ENCODE peak calls at places on chromosomes 2 and 18, in seven cellular contexts. P is dorsolateral prefrontal cortex, L is IMR-90, R is fibroblast of lung, H is psoas muscle, I is astrocyte, G is HCT116. K is an unnamed sample. For H3K27me3, the result is how much of the 10 kb centered on the place peaks cover.

GRCh38 chr2:200373973-200374416 is 67.5 kb downstream of the SPATS2L start:
- DNase-seq in I (no peak), H (no peak), L (no peak), P (no peak), G (no peak), R (no peak), K (no peak)

GRCh38 chr2:170401187-170401586 is 223.2 kb downstream of the MYO3B start:
- DNase-seq in L (no peak), R (no peak), I (no peak), G (no peak), H (no peak), P (no peak), K (no peak)

GRCh38 chr2:84846041-84846663 is 34.7 kb downstream of the TRABD2A start:
- DNase-seq in I (peak), R (peak), H (no peak), P (no peak), L (peak), G (no peak), K (no peak)

GRCh38 chr2:29114841-29115609 is at the start of gene CLIP4:
- DNase-seq in L (peak), H (peak), R (peak), P (peak), I (peak), G (no peak), K (peak)

GRCh38 chr18:41613210-41613609 is 341.8 kb upstream of the PIK3C3 start:
- DNase-seq in I (no peak), R (no peak), L (no peak), G (no peak), H (no peak), P (no peak), K (no peak)

GRCh38 chr18:67549946-67550345 is 33.4 kb upstream of the DSEL start:
- DNase-seq in R (peak), I (no peak), G (no peak), P (no peak), L (peak), H (no peak), K (no peak)

GRCh38 chr18:79879566-79879965 is 71.9 kb downstream of the SLC66A2 start:
- DNase-seq in R (no peak), I (no peak), H (no peak), P (no peak), L (no peak), G (no peak), K (no peak)

GRCh38 chr2:227164745-227165350 is 424 bp downstream of the COL4A3 start:
- DNase-seq in P (no peak), L (no peak), I (no peak), G (no peak), R (no peak), H (peak), K (no peak)

GRCh38 chr2:235610696-235611257 is 116.9 kb downstream of the AGAP1 start:
- DNase-seq in P (no peak), R (no peak), H (no peak), L (no peak), G (no peak), I (no peak), K (no peak)

GRCh38 chr2:180203972-180204371 is 196.9 kb upstream of the CWC22 start:
- DNase-seq in R (peak), I (peak), P (no peak), G (no peak), H (peak), L (peak), K (peak)

GRCh38 chr18:46387426-46388131 is 269.4 kb downstream of the LOXHD1 start:
- DNase-seq in R (no peak), H (peak), G (no peak), L (no peak), P (no peak), I (no peak), K (peak)

GRCh38 chr18:12423820-12424219 is 16.1 kb downstream of the PRELID3A start:
- DNase-seq in P (peak), R (no peak), I (no peak), L (no peak), H (no peak), G (no peak), K (no peak)

GRCh38 chr2:26598336-26599006 is 42.7 kb downstream of the CIB4 start:
- DNase-seq in P (no peak), L (no peak), H (no peak), I (no peak), G (no peak), R (no peak), K (no peak)
- H3K27me3 ChIP-seq in P (under half), L (under half), H (under half), I (under half), G (under half), R (under half), K (under half)

GRCh38 chr2:194319222-194319992 is 1337.6 kb upstream of the SLC39A10 start:
- DNase-seq in P (no peak), H (no peak), L (no peak), R (no peak), G (peak), I (no peak), K (no peak)
- TF ChIP-seq CTCF in P (no peak), H (no peak), L (no peak), R (no peak), G (peak), I (no peak), K (peak)

DNA sequence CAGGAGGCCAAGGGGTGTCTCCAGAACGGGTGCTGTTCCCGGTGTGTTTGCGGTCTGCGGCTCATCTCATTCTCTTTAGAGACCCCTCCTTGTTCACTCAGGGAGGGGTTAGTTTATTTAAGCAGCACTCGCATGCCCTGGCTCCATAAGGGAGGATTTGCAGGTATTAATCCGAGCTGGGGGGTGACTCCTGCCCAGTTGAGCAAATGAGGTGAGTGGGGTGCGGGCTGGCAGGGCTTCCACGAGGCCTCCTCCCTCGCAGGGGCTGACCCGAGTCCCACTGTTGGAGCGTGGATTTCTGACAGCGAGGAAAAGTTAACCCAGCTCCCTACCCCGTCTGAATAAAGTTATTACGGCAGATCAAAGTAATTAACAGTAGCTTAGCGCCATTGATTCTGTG is 371.8 kb upstream of the SALL3 start:
- DNase-seq in P (no peak), R (no peak), I (no peak), G (no peak), H (no peak), L (no peak), K (no peak)
- H3K27me3 ChIP-seq in P (under half), R (under half), I (under half), G (under half), H (under half), L (under half), K (under half)

GRCh38 chr2:94759211-94759610 is 112.0 kb upstream of the TEKT4 start:
- DNase-seq in H (no peak), R (no peak), L (no peak), G (peak), I (no peak), P (no peak), K (peak)
- TF ChIP-seq CTCF in H (no peak), R (no peak), L (no peak), G (peak), I (no peak), P (no peak), K (no peak)

GRCh38 chr18:57806891-57807280 is 3.8 kb upstream of the ATP8B1 start:
- DNase-seq in L (peak), P (no peak), G (no peak), R (peak), H (no peak), I (peak), K (peak)
- H3K27me3 ChIP-seq in L (under half), P (under half), G (under half), R (under half), H (under half), I (under half), K (under half)

GRCh38 chr18:62370386-62370785 is 45.3 kb downstream of the TNFRSF11A start:
- DNase-seq in L (no peak), P (no peak), G (no peak), H (no peak), I (no peak), R (no peak), K (no peak)

GRCh38 chr18:62366992-62367391 is 41.9 kb downstream of the TNFRSF11A start:
- DNase-seq in L (no peak), R (no peak), H (no peak), G (no peak), I (no peak), P (no peak), K (no peak)

GRCh38 chr18:62365420-62365819 is 40.3 kb downstream of the TNFRSF11A start:
- DNase-seq in G (no peak), I (no peak), H (no peak), L (no peak), P (no peak), R (no peak), K (no peak)

GRCh38 chr18:62369129-62369644 is 44.1 kb downstream of the TNFRSF11A start:
- DNase-seq in G (no peak), H (no peak), L (no peak), I (no peak), R (no peak), P (no peak), K (no peak)

GRCh38 chr18:62368100-62368499 is 43.0 kb downstream of the TNFRSF11A start:
- DNase-seq in P (no peak), I (no peak), G (no peak), H (no peak), R (no peak), L (no peak), K (no peak)
- TF ChIP-seq CTCF in P (no peak), I (no peak), G (no peak), H (no peak), R (no peak), L (no peak), K (no peak)

DNA sequence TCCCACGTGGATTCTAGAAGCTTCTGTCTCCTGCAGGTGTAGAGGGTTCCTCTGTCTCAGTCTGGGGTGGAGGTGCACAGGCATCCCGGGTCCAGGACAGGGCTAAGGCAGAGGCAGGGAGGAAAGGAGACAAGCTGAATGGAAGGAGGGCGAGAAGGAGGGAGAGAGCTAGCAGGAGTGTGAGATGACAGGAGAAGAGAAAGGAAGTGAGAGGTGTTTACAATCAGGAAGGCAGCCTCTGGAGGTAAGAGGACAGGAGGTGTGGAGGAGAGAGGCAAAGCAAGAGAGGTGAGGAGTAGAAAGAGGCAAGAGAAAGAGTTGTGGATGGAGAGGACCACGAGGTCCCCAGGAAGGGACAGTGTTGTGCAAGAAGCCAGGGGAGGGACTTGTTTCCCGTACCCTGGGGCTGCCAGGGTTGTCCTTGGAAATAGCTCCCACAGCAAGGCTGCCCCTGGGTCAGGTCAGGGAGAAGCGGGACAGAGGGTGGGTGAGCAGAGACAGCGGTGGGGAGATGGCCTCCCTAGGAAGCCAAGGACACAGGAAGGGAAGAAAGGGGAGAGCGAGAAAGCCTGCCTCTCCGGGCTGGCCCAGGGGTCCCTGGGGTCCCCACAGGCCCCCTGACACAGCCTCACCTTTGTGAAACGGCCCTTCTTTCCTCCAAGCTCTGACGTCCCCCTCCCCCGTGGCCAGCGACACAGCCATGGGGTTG is 136.9 kb downstream of the CYP26B1 start:
- DNase-seq in L (no peak), I (no peak), G (no peak), P (no peak), H (no peak), R (no peak), K (no peak)
- H3K27me3 ChIP-seq in L (under half), I (under half), G (under half), P (under half), H (under half), R (under half), K (under half)

GRCh38 chr18:48655460-48655859 is 116.6 kb downstream of the CTIF start:
- DNase-seq in G (no peak), L (no peak), H (no peak), P (no peak), I (no peak), R (no peak), K (no peak)

GRCh38 chr18:48657446-48658120 is 118.8 kb downstream of the CTIF start:
- DNase-seq in R (no peak), P (peak), L (no peak), I (no peak), H (no peak), G (no peak), K (no peak)

GRCh38 chr18:48656176-48656575 is 117.3 kb downstream of the CTIF start:
- DNase-seq in P (no peak), R (no peak), L (no peak), H (no peak), I (no peak), G (no peak), K (no peak)

GRCh38 chr18:48658721-48659120 is 119.9 kb downstream of the CTIF start:
- DNase-seq in R (no peak), H (no peak), P (no peak), G (no peak), L (no peak), I (no peak), K (no peak)

GRCh38 chr18:48656582-48656981 is 117.8 kb downstream of the CTIF start:
- DNase-seq in I (peak), P (no peak), H (no peak), L (peak), G (no peak), R (no peak), K (no peak)
- TF ChIP-seq CTCF in I (no peak), P (no peak), H (no peak), L (no peak), G (no peak), R (no peak), K (no peak)

DNA sequence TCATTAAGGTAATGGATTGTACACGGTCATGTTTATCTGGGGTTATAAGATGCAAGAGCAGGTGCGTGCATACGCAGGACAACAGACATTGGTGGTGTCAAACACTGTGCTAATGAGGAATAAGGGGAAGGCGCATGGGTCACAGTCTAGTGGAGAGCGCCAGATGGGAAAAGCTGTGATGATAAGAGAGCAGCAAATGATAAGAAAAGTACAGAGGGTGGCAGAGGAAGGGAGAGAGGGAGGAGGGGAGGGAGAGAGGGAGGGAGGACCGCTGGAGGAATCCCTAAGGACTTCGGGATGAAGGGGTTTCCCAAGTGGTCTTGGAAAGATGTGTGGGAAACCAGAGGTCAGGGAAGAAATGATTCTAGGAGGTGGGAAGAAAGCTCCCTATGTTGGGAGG is 2.9 kb downstream of the TNFRSF11A start:
- DNase-seq in I (no peak), G (no peak), R (no peak), P (no peak), L (no peak), H (no peak), K (no peak)
- H3K27me3 ChIP-seq in I (half or more), G (under half), R (under half), P (half or more), L (half or more), H (under half), K (under half)

GRCh38 chr2:212249451-212249850 is 289.2 kb downstream of the ERBB4 start:
- DNase-seq in H (no peak), R (peak), L (peak), P (no peak), G (no peak), I (no peak), K (no peak)
- TF ChIP-seq CTCF in H (no peak), R (peak), L (peak), P (peak), G (peak), I (peak), K (peak)

K was measured in mammary epithelial cell.